ENCODE peak calls at places on chromosome 20, in four cellular contexts. R is neural progenitor cell, L is MM.1S, J is mucosa of descending colon. F is an unnamed sample. For H3K4me1, the result is how much of the 10 kb centered on the place peaks cover.

GRCh38 chr20:41635158-41635557 is 17.0 kb upstream of the CHD6 start:
- DNase-seq in R (no peak), L (no peak), J (no peak), F (no peak)

GRCh38 chr20:2295886-2296544 is at the start of gene TGM3:
- DNase-seq in R (no peak), L (no peak), J (no peak), F (no peak)

GRCh38 chr20:50686767-50687266 is 4.5 kb downstream of the RIPOR3 start:
- DNase-seq in R (no peak), L (no peak), J (no peak), F (no peak)

GRCh38 chr20:23112595-23112994 is 26.5 kb upstream of the CD93 start:
- DNase-seq in R (no peak), L (no peak), J (no peak), F (no peak)

GRCh38 chr20:36270744-36271638 is 34.7 kb downstream of the AAR2 start:
- DNase-seq in R (no peak), L (no peak), J (no peak), F (no peak)

GRCh38 chr20:10922521-10922920 is 248.7 kb upstream of the JAG1 start:
- DNase-seq in R (no peak), L (no peak), J (no peak), F (no peak)

GRCh38 chr20:17648306-17648646 is 33.8 kb downstream of the RRBP1 start:
- DNase-seq in R (no peak), L (no peak), J (peak), F (peak)

GRCh38 chr20:47681977-47682812 is 103.1 kb downstream of the SULF2 start:
- DNase-seq in R (no peak), L (no peak), J (no peak), F (no peak)

GRCh38 chr20:61293951-61294350 is 41.9 kb downstream of the CDH4 start:
- DNase-seq in R (no peak), L (no peak), J (no peak), F (no peak)

GRCh38 chr20:59988141-59988540 is 29.9 kb downstream of the CDH26 start:
- DNase-seq in R (no peak), L (no peak), J (no peak), F (no peak)

GRCh38 chr20:59598625-59599310 is 5.6 kb upstream of the PHACTR3 start:
- DNase-seq in R (peak), L (peak), J (no peak), F (peak)

GRCh38 chr20:40090236-40090635 is 598.8 kb downstream of the MAFB start:
- DNase-seq in R (no peak), L (no peak), J (no peak), F (no peak)

GRCh38 chr20:14208956-14209355 is 128.5 kb downstream of the FLRT3 start:
- DNase-seq in R (no peak), L (no peak), J (no peak), F (no peak)

GRCh38 chr20:43726811-43727338 is at the start of gene GTSF1L:
- DNase-seq in R (no peak), L (no peak), J (no peak), F (no peak)

GRCh38 chr20:60653111-60653845 is 598.8 kb upstream of the CDH4 start:
- DNase-seq in R (no peak), L (no peak), J (no peak), F (no peak)

GRCh38 chr20:54711061-54711460 is 235.7 kb downstream of the DOK5 start:
- DNase-seq in R (no peak), L (no peak), J (no peak), F (no peak)

GRCh38 chr20:40331699-40332098 is 357.3 kb downstream of the MAFB start:
- DNase-seq in R (no peak), L (no peak), J (no peak), F (no peak)

GRCh38 chr20:57237006-57237953 is 29.2 kb downstream of the BMP7 start:
- DNase-seq in R (no peak), L (no peak), J (no peak), F (no peak)

GRCh38 chr20:39070484-39071231 is 108.5 kb downstream of the DHX35 start:
- DNase-seq in R (no peak), L (no peak), J (no peak), F (peak)

GRCh38 chr20:1809121-1809520 is 86.1 kb upstream of the SIRPA start:
- DNase-seq in R (no peak), L (no peak), J (no peak), F (no peak)

GRCh38 chr20:3711418-3712043 is 869 bp downstream of the SIGLEC1 start:
- DNase-seq in R (no peak), L (no peak), J (no peak), F (no peak)

GRCh38 chr20:33910056-33910455 is 83.7 kb upstream of the RALY start:
- DNase-seq in R (no peak), L (no peak), J (no peak), F (no peak)

GRCh38 chr20:49610701-49611538 is 43.0 kb upstream of the PTGIS start:
- DNase-seq in R (peak), L (peak), J (peak), F (peak)

GRCh38 chr20:34401741-34402455 is 38.8 kb downstream of the ITCH start:
- DNase-seq in R (no peak), L (peak), J (no peak), F (no peak)

GRCh38 chr20:34907616-34908469 is 31.4 kb downstream of the ACSS2 start:
- DNase-seq in R (peak), L (no peak), J (no peak), F (peak)

GRCh38 chr20:54123587-54124180 is 50.1 kb downstream of the CYP24A1 start:
- DNase-seq in R (peak), L (no peak), J (peak), F (peak)

GRCh38 chr20:48875914-48876240 is 45.6 kb upstream of the ARFGEF2 start:
- DNase-seq in R (no peak), L (no peak), J (no peak), F (no peak)

GRCh38 chr20:50290815-50291214 is 100.2 kb downstream of the CEBPB start:
- DNase-seq in R (no peak), L (no peak), J (no peak), F (no peak)

GRCh38 chr20:23130622-23130916 is 44.4 kb upstream of the CD93 start:
- DNase-seq in R (no peak), L (no peak), J (no peak), F (no peak)

GRCh38 chr20:56504373-56505005 is 20.1 kb upstream of the FAM209A start:
- DNase-seq in R (peak), L (no peak), J (no peak), F (no peak)

GRCh38 chr20:54362283-54362682 is 113.1 kb upstream of the DOK5 start:
- DNase-seq in R (no peak), L (no peak), J (no peak), F (no peak)

GRCh38 chr20:47677314-47678129 is 107.8 kb downstream of the SULF2 start:
- DNase-seq in R (peak), L (peak), J (no peak), F (peak)

GRCh38 chr20:50794846-50795634 is at the start of gene BCAS4:
- DNase-seq in R (peak), L (peak), J (peak), F (peak)

GRCh38 chr20:42378826-42379225 is 760.6 kb upstream of the CHD6 start:
- DNase-seq in R (no peak), L (no peak), J (no peak), F (no peak)

GRCh38 chr20:21323640-21324039 is 20.5 kb downstream of the XRN2 start:
- DNase-seq in R (no peak), L (no peak), J (no peak), F (peak)

DNA sequence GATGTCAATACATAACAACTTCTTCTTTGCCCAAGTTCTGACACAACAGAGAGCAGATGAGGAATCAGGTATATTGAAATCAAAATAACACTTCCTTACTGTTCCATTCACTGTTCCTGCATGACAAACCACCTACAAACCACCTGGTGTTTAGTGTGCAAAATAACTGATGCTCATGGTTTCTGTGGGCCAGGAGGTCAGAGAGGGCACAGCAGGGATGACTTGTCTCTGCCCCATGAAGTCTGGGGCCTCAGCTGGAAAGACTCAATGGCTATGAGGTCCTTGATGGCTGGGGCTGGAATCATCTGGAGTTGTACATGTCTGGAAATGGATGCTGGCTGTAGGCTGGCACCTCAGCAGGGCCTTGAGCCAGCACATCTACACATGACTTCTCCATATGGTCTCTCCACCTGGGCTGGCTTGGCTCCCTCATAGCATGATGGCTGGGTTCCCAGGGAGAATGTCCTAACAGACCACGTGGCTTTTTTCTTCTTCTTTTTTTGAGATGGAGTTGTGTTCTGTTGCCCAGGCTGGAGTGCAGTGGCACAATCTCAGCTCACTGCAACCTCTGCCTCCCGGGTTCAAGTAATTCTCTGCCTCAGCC is 7.4 kb upstream of the COX4I2 start:
- DNase-seq in R (no peak), L (no peak), J (no peak), F (no peak)
- H3K4me1 ChIP-seq in R (under half), L (under half), J (under half), F (under half)

DNA sequence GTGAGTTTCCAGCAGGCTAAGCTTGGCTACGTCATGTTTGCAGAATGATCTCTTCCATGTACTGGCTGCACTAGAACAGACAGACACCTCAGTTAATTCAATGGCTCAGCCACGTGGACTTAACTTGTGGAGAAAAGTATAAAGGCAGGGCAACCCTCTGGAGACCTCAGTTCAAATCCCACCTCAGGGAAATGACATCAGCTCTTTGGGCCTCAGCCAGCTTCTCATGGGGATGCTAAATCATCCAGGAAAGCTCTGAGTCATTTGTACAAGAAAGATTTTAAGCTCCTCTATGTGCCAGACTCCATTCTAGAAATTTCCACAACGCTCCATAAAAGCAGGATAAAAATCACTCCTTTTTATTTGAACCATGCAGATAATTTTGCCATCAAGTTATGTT is 128.5 kb upstream of the SALL4 start:
- DNase-seq in R (no peak), L (no peak), J (no peak), F (no peak)
- H3K4me1 ChIP-seq in R (under half), L (under half), J (under half), F (under half)

DNA sequence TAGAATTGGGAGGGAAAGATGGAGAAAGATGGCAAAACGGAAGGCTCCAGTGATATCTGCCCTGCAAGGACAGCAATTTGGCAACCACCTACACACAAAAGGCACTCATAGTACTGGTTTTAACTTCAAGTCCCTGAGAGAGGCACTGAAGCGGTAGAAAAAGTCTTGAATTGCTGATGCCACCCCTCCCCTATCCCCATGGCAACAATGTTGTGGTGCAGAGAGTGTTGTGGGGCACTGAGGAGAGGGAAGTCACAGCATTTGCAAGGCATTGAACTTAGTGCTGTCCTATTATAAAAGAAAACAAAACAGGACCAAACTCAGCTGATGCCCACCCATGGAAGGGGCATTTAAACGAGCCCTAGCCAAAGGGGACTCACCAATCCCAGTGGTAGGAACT is 343.7 kb downstream of the HAO1 start:
- DNase-seq in R (no peak), L (no peak), J (no peak), F (no peak)
- H3K4me1 ChIP-seq in R (under half), L (under half), J (under half), F (under half)

DNA sequence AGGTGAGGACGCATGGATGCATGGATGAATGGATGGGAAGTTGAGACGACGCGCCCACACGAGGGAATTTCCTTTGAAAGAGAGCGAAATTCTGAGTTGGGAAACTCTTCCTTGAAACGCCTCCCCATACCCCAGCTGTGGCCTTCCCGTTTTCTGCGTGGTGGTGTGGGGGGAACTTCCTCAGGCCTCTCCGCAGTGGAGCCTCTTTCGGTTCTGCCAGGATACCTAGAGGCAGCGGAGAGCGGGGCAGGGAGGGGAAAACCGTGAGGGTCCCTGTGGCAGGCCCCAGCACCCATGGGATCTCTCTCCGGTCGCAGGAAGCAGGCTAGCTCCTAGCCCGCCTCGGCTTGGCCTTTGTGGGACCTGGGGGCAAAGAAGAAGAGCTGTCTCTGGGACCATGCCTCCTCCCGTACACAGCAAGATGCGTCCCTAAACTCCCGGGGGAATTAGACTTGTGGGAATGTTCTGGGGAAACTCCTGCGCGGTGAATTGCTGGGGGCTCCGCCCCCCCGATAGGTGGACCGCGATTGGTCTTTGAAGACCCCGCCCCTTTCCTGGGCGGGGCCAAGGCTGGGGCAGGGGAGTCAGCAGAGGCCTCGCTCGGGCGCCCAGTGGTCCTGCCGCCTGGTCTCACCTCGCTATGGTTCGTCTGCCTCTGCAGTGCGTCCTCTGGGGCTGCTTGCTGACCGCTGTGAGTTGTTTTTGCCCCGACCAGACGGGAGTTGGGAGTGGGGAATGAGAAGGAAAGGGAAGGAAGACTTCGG is at the start of gene CD40:
- DNase-seq in R (peak), L (peak), J (peak), F (peak)
- H3K4me1 ChIP-seq in R (under half), L (under half), J (under half), F (under half)

GRCh38 chr20:62336329-62336728 is 30.8 kb downstream of the LAMA5 start:
- DNase-seq in R (no peak), L (no peak), J (no peak), F (no peak)
- H3K4me1 ChIP-seq in R (under half), L (under half), J (under half), F (under half)

F was measured in adrenal gland.